ENCODE peak calls at places on chromosome 3, in five cellular contexts. One of them, this sample, is unnamed.

GRCh38 chr3:79030157-79030556 is 737.6 kb downstream of the ROBO1 start:
- DNase-seq in WERI-Rb-1: no peak
- DNase-seq in stomach: no peak
- DNase-seq in neural progenitor cell: no peak
- DNase-seq in NB4: no peak
- DNase-seq in this sample: no peak

GRCh38 chr3:178646205-178646604 is 110.0 kb downstream of the KCNMB2 start:
- DNase-seq in WERI-Rb-1: no peak
- DNase-seq in stomach: no peak
- DNase-seq in neural progenitor cell: no peak
- DNase-seq in NB4: no peak
- DNase-seq in this sample: no peak

GRCh38 chr3:143443851-143444331 is 324.3 kb downstream of the CHST2 start:
- DNase-seq in WERI-Rb-1: no peak
- DNase-seq in stomach: peak
- DNase-seq in neural progenitor cell: no peak
- DNase-seq in NB4: peak
- DNase-seq in this sample: no peak

GRCh38 chr3:42264399-42265058 is 1.5 kb downstream of the CCK start:
- DNase-seq in WERI-Rb-1: peak
- DNase-seq in stomach: peak
- DNase-seq in neural progenitor cell: no peak
- DNase-seq in NB4: no peak
- DNase-seq in this sample: no peak

GRCh38 chr3:184129012-184129411 is 6.1 kb upstream of the EIF2B5 start:
- DNase-seq in WERI-Rb-1: peak
- DNase-seq in stomach: peak
- DNase-seq in neural progenitor cell: peak
- DNase-seq in NB4: peak
- DNase-seq in this sample: no peak

GRCh38 chr3:11613319-11613718 is 30.4 kb downstream of the VGLL4 start:
- DNase-seq in WERI-Rb-1: no peak
- DNase-seq in stomach: no peak
- DNase-seq in neural progenitor cell: no peak
- DNase-seq in NB4: no peak
- DNase-seq in this sample: no peak

GRCh38 chr3:47399531-47400270 is 18.9 kb downstream of the PTPN23 start:
- DNase-seq in WERI-Rb-1: no peak
- DNase-seq in stomach: no peak
- DNase-seq in neural progenitor cell: no peak
- DNase-seq in NB4: peak
- DNase-seq in this sample: no peak

GRCh38 chr3:112682361-112682760 is 41.4 kb upstream of the CCDC80 start:
- DNase-seq in WERI-Rb-1: no peak
- DNase-seq in stomach: no peak
- DNase-seq in neural progenitor cell: no peak
- DNase-seq in NB4: no peak
- DNase-seq in this sample: no peak

GRCh38 chr3:155416500-155417118 is 123.1 kb upstream of the STRIT1 start:
- DNase-seq in WERI-Rb-1: no peak
- DNase-seq in stomach: no peak
- DNase-seq in neural progenitor cell: no peak
- DNase-seq in NB4: no peak
- DNase-seq in this sample: no peak

GRCh38 chr3:58492385-58492970 is 582 bp downstream of the KCTD6 start:
- DNase-seq in WERI-Rb-1: no peak
- DNase-seq in stomach: no peak
- DNase-seq in neural progenitor cell: no peak
- DNase-seq in NB4: peak
- DNase-seq in this sample: no peak

GRCh38 chr3:146968204-146968651 is 363.1 kb upstream of the PLSCR5 start:
- DNase-seq in WERI-Rb-1: no peak
- DNase-seq in stomach: no peak
- DNase-seq in neural progenitor cell: no peak
- DNase-seq in NB4: no peak
- DNase-seq in this sample: no peak

GRCh38 chr3:55780913-55781312 is 293.8 kb upstream of the WNT5A start:
- DNase-seq in WERI-Rb-1: no peak
- DNase-seq in stomach: no peak
- DNase-seq in neural progenitor cell: no peak
- DNase-seq in NB4: no peak
- DNase-seq in this sample: no peak

GRCh38 chr3:23810342-23811116 is 4.8 kb downstream of the UBE2E1 start:
- DNase-seq in WERI-Rb-1: peak
- DNase-seq in stomach: peak
- DNase-seq in neural progenitor cell: peak
- DNase-seq in NB4: peak
- DNase-seq in this sample: peak

GRCh38 chr3:197328198-197328597 is 29.8 kb upstream of the DLG1 start:
- DNase-seq in WERI-Rb-1: no peak
- DNase-seq in stomach: no peak
- DNase-seq in neural progenitor cell: no peak
- DNase-seq in NB4: no peak
- DNase-seq in this sample: no peak

GRCh38 chr3:84077479-84077878 is 881.3 kb upstream of the CADM2 start:
- DNase-seq in WERI-Rb-1: peak
- DNase-seq in stomach: no peak
- DNase-seq in neural progenitor cell: peak
- DNase-seq in NB4: peak
- DNase-seq in this sample: no peak

GRCh38 chr3:159733194-159733860 is 255.3 kb upstream of the IL12A start:
- DNase-seq in WERI-Rb-1: no peak
- DNase-seq in stomach: no peak
- DNase-seq in neural progenitor cell: peak
- DNase-seq in NB4: no peak
- DNase-seq in this sample: no peak

GRCh38 chr3:71543371-71544016 is 40.0 kb downstream of the FOXP1 start:
- DNase-seq in WERI-Rb-1: no peak
- DNase-seq in stomach: no peak
- DNase-seq in neural progenitor cell: no peak
- DNase-seq in NB4: peak
- DNase-seq in this sample: no peak

GRCh38 chr3:169232863-169233262 is 430.6 kb downstream of the MECOM start:
- DNase-seq in WERI-Rb-1: no peak
- DNase-seq in stomach: no peak
- DNase-seq in neural progenitor cell: no peak
- DNase-seq in NB4: no peak
- DNase-seq in this sample: no peak

GRCh38 chr3:28077566-28077965 is 163.9 kb upstream of the CMC1 start:
- DNase-seq in WERI-Rb-1: peak
- DNase-seq in stomach: no peak
- DNase-seq in neural progenitor cell: peak
- DNase-seq in NB4: peak
- DNase-seq in this sample: no peak

GRCh38 chr3:4821331-4821730 is 157.9 kb upstream of the BHLHE40 start:
- DNase-seq in WERI-Rb-1: no peak
- DNase-seq in stomach: no peak
- DNase-seq in neural progenitor cell: no peak
- DNase-seq in NB4: no peak
- DNase-seq in this sample: no peak

GRCh38 chr3:177193706-177194268 is 3.5 kb downstream of the TBL1XR1 start:
- DNase-seq in WERI-Rb-1: no peak
- DNase-seq in stomach: no peak
- DNase-seq in neural progenitor cell: no peak
- DNase-seq in NB4: no peak
- DNase-seq in this sample: no peak

GRCh38 chr3:136913168-136913567 is 44.6 kb upstream of the IL20RB start:
- DNase-seq in WERI-Rb-1: no peak
- DNase-seq in stomach: no peak
- DNase-seq in neural progenitor cell: no peak
- DNase-seq in NB4: no peak
- DNase-seq in this sample: no peak

GRCh38 chr3:172040078-172040975 is 949 bp downstream of the FNDC3B start:
- DNase-seq in WERI-Rb-1: peak
- DNase-seq in stomach: peak
- DNase-seq in neural progenitor cell: peak
- DNase-seq in NB4: peak
- DNase-seq in this sample: peak

GRCh38 chr3:186360779-186361178 is 1.3 kb downstream of the DGKG start:
- DNase-seq in WERI-Rb-1: peak
- DNase-seq in stomach: no peak
- DNase-seq in neural progenitor cell: peak
- DNase-seq in NB4: peak
- DNase-seq in this sample: no peak

GRCh38 chr3:159804726-159805410 is 183.8 kb upstream of the IL12A start:
- DNase-seq in WERI-Rb-1: peak
- DNase-seq in stomach: peak
- DNase-seq in neural progenitor cell: peak
- DNase-seq in NB4: peak
- DNase-seq in this sample: no peak

GRCh38 chr3:13189639-13190375 is 116.6 kb upstream of the IQSEC1 start:
- DNase-seq in WERI-Rb-1: peak
- DNase-seq in stomach: no peak
- DNase-seq in neural progenitor cell: no peak
- DNase-seq in NB4: peak
- DNase-seq in this sample: no peak

GRCh38 chr3:36165509-36165908 is 214.8 kb upstream of the STAC start:
- DNase-seq in WERI-Rb-1: no peak
- DNase-seq in stomach: no peak
- DNase-seq in neural progenitor cell: no peak
- DNase-seq in NB4: no peak
- DNase-seq in this sample: no peak

GRCh38 chr3:109702252-109702651 is 364.9 kb upstream of the DPPA4 start:
- DNase-seq in WERI-Rb-1: no peak
- DNase-seq in stomach: no peak
- DNase-seq in neural progenitor cell: no peak
- DNase-seq in NB4: peak
- DNase-seq in this sample: no peak

DNA sequence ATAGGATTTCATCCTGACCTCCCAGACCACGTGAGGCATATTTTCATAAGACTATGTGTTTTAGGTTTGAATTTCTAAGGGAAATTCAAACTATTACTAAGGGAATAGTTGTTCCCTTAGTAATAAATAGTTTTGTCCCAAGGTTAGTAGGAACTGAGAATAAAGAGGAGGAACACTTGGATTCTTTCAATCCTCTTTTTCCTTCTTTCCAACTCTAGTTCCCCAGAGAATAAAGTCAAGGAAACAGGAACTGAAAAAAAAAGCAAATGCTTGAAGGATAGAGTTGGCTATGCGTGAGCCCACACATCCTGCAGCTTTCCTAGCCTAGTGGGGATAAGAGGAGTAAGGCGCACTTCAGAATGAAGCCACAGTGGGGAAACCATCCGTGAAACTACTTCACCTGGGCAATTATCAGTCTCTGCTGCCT is 312.1 kb upstream of the TGFBR2 start:
- DNase-seq in WERI-Rb-1: no peak
- DNase-seq in stomach: no peak
- DNase-seq in neural progenitor cell: peak
- DNase-seq in NB4: no peak
- DNase-seq in this sample: no peak
- TF ChIP-seq CTCF in WERI-Rb-1: no peak
- TF ChIP-seq CTCF in stomach: no peak
- TF ChIP-seq CTCF in neural progenitor cell: no peak
- TF ChIP-seq CTCF in NB4: no peak
- TF ChIP-seq CTCF in this sample: no peak

DNA sequence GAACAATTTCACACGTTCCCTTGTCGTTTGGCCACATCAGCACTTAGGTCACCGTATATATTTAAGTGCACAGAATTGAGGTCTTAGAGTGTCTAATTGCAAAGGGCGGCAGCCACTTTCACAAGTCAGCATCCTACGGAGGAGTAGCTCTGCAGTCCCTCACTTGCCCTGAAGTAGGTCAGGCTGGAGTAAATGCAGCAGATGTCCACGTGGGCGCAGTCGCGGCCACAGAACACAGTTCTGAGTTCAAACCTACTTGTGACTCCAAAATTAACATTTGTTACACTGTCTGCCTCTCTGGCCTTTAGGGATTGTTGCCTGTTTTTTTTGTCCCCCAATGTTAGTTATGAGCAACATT is 85.8 kb downstream of the PDCD6IP start:
- DNase-seq in WERI-Rb-1: peak
- DNase-seq in stomach: no peak
- DNase-seq in neural progenitor cell: peak
- DNase-seq in NB4: no peak
- DNase-seq in this sample: no peak
- TF ChIP-seq CTCF in WERI-Rb-1: peak
- TF ChIP-seq CTCF in stomach: no peak
- TF ChIP-seq CTCF in neural progenitor cell: no peak
- TF ChIP-seq CTCF in NB4: no peak
- TF ChIP-seq CTCF in this sample: no peak

DNA sequence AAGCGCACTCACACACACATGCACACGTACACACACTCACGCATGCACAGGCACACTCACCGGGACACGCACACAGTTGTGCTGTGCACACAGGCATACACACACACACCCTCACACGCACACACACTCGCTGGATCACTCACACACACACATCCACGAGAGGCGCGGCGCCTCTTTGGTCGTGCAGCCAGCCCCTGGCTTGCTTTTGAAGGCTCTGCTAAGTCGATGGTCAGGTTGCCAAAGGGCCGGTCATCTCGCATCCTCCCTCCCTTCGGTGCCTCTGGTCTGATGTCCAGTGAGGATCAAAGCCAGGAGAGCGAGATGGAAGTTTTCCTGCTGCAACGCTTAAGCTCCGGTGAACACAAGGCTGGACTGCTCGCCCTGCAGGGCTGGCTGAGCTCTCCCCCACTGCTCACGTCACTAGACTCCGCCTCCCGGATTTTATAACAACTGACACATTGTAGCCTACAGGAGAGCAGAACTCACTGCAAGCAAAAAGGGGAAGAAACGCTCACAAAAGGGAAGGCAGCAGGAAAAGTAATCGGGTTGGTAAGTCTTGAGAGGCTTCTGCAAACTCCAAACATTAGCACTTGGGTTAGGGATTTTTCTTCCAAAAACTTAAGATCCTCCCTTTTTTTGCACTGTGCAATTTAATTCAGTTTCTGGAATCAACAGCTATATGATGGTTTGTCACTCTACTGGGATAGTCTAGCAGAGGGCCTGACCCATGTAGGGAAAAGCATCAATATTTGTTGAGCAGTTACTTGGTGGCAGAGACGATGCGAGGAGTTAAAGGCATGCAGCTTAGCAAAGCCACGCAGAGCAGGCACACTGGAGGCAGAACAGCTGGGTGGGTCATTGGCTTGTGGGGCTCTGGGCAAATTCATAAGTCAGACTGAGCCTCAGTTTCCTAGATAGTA is at the start of gene SRGAP3:
- DNase-seq in WERI-Rb-1: peak
- DNase-seq in stomach: peak
- DNase-seq in neural progenitor cell: peak
- DNase-seq in NB4: peak
- DNase-seq in this sample: peak
- TF ChIP-seq CTCF in WERI-Rb-1: peak
- TF ChIP-seq CTCF in stomach: peak
- TF ChIP-seq CTCF in neural progenitor cell: peak
- TF ChIP-seq CTCF in NB4: peak
- TF ChIP-seq CTCF in this sample: peak

DNA sequence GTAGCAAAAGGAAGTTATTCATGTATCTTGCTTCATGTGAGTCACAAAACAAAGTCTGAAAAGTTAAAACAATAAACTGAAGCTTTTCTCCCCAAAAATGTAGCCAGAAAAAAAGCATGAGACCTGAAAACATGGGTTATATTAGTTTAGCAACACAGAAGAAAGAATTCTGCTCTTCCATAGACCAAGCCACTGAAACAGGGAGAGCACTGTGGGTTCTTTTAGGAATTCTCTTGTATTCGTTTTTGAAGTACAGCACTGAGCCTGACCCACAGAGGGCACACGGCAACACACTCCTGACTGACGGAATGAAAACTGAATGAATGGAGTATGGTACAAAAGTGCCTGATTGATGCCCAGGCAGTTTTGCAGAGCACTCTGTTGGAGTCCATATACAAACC is 66.6 kb downstream of the TM4SF4 start:
- DNase-seq in WERI-Rb-1: no peak
- DNase-seq in stomach: no peak
- DNase-seq in neural progenitor cell: no peak
- DNase-seq in NB4: no peak
- DNase-seq in this sample: no peak
- TF ChIP-seq CTCF in WERI-Rb-1: no peak
- TF ChIP-seq CTCF in stomach: no peak
- TF ChIP-seq CTCF in neural progenitor cell: no peak
- TF ChIP-seq CTCF in NB4: no peak
- TF ChIP-seq CTCF in this sample: no peak